ENCODE peak calls at places on chromosomes 4 and X, in four cellular contexts. Z is T-helper 2 cell treated with Interferon-gamma antibody and Interleukin-4, amounts not matched to agents 5 μg/mL and 100 μg/mL, for 36 hours; J is foreskin keratinocyte; M is brain microvascular endothelial cell. G is an unnamed sample.

GRCh38 chrX:93985621-93986020 is 311.6 kb downstream of the FAM133A start:
- DNase-seq in J (peak; percentile 0), Z (no peak), M (no peak), G (no peak)

GRCh38 chr4:165765053-165765452 is 108.0 kb upstream of the TLL1 start:
- DNase-seq in J (peak; percentile 87), M (no peak), Z (no peak), G (no peak)

GRCh38 chrX:42955349-42955748 is 177.4 kb upstream of the PPP1R2C start:
- DNase-seq in J (no peak), M (no peak), Z (no peak), G (no peak)

GRCh38 chr4:121053601-121054143 is 18.7 kb downstream of the NDNF start:
- DNase-seq in Z (no peak), M (peak; percentile 40), J (peak; percentile 59), G (no peak)

GRCh38 chr4:188412499-188412898 is 273.3 kb downstream of the TRIML1 start:
- DNase-seq in J (no peak), M (no peak), Z (no peak), G (no peak)

GRCh38 chr4:33334416-33334815 is 2614.2 kb downstream of the PCDH7 start:
- DNase-seq in M (no peak), J (no peak), Z (no peak), G (no peak)

GRCh38 chr4:122764808-122765189 is 32.3 kb downstream of the BBS12 start:
- DNase-seq in J (peak; percentile 76), M (no peak), Z (no peak), G (no peak)

GRCh38 chr4:31130930-31131329 is 410.8 kb downstream of the PCDH7 start:
- DNase-seq in M (no peak), J (no peak), Z (no peak), G (no peak)

GRCh38 chr4:127622923-127623754 is 9.6 kb upstream of the INTU start:
- DNase-seq in M (peak; percentile 29), Z (no peak), J (peak; percentile 21), G (no peak)

GRCh38 chrX:23919148-23919547 is 11.3 kb downstream of the CXorf58 start:
- DNase-seq in J (no peak), Z (no peak), M (no peak), G (no peak)

GRCh38 chr4:184475096-184475461 is 729 bp upstream of the IRF2 start:
- DNase-seq in J (no peak), M (peak; percentile 20), Z (peak; percentile 67), G (peak; percentile 24)

GRCh38 chr4:57064811-57065711 is 45.1 kb downstream of the IGFBP7 start:
- DNase-seq in J (no peak), M (peak; percentile 94), Z (no peak), G (no peak)

G was measured in GM19239.